ENCODE peak calls at places on chromosome 21, in nine cellular contexts. F is right lobe of liver, L is hepatocyte, G is prostate gland, C is mucosa of descending colon, I is choroid plexus epithelial cell, Y is astrocyte of the spinal cord, T is Peyer's patch, B is ovary. A is an unnamed sample.

GRCh38 chr21:28227881-28228623 is 764.6 kb downstream of the LTN1 start:
- DNase-seq in F (no peak), L (no peak), G (no peak), C (no peak), I (peak), Y (no peak), T (no peak), B (no peak), A (no peak)

GRCh38 chr21:18743523-18743922 is 339.9 kb upstream of the TMPRSS15 start:
- DNase-seq in F (no peak), L (no peak), G (no peak), C (no peak), I (peak), Y (no peak), T (no peak), B (no peak), A (no peak)

GRCh38 chr21:46605759-46606426 is 1.0 kb upstream of the S100B start:
- DNase-seq in F (peak), L (no peak), G (no peak), C (peak), I (no peak), Y (no peak), T (peak), B (no peak), A (no peak)

GRCh38 chr21:41995577-41995976 is 14.6 kb downstream of the ZBTB21 start:
- DNase-seq in F (no peak), L (no peak), G (no peak), C (no peak), I (no peak), Y (no peak), T (no peak), B (no peak), A (no peak)

GRCh38 chr21:28392436-28392835 is 600.2 kb downstream of the LTN1 start:
- DNase-seq in F (no peak), L (peak), G (no peak), C (no peak), I (no peak), Y (no peak), T (no peak), B (no peak), A (peak)

GRCh38 chr21:42781150-42781980 is 98.0 kb downstream of the WDR4 start:
- DNase-seq in F (peak), L (peak), G (peak), C (no peak), I (no peak), Y (no peak), T (no peak), B (peak), A (no peak)

GRCh38 chr21:29669416-29669815 is 270.4 kb downstream of the GRIK1 start:
- DNase-seq in F (no peak), L (no peak), G (no peak), C (no peak), I (peak), Y (no peak), T (no peak), B (no peak), A (no peak)

GRCh38 chr21:41197582-41197981 is 29.6 kb downstream of the BACE2 start:
- DNase-seq in F (no peak), L (no peak), G (no peak), C (no peak), I (no peak), Y (no peak), T (no peak), B (no peak), A (no peak)

GRCh38 chr21:29465528-29465927 is 166.8 kb downstream of the BACH1 start:
- DNase-seq in F (no peak), L (no peak), G (no peak), C (no peak), I (peak), Y (no peak), T (no peak), B (no peak), A (no peak)

GRCh38 chr21:35045539-35046222 is 3.4 kb downstream of the RUNX1 start:
- DNase-seq in F (no peak), L (no peak), G (no peak), C (no peak), I (no peak), Y (no peak), T (no peak), B (no peak), A (no peak)

DNA sequence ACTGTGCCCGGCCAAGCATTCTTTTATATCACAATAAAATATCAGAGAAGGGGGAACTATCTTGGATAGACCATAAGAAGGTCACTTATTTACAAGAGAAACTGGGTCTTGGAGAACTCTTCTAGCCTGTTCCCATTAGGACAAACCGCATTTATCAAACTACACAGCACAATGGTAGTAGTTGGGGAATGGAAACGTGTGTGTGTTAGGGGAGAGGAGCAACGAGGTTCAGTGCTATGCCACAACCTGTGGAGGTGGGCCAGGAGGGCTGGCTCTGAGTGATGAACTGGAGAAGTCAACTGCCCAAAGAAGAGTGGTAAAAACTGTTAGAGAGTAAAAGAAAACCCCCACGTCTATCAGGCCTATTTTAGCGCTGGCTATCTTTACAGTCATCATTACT is 1.6 kb downstream of the DONSON start:
- DNase-seq in F (no peak), L (no peak), G (no peak), C (no peak), I (no peak), Y (no peak), T (no peak), B (no peak), A (no peak)
- H3K4me3 ChIP-seq in F (no peak), L (no peak), G (no peak), C (no peak), I (no peak), Y (no peak), T (no peak), B (no peak), A (peak)

DNA sequence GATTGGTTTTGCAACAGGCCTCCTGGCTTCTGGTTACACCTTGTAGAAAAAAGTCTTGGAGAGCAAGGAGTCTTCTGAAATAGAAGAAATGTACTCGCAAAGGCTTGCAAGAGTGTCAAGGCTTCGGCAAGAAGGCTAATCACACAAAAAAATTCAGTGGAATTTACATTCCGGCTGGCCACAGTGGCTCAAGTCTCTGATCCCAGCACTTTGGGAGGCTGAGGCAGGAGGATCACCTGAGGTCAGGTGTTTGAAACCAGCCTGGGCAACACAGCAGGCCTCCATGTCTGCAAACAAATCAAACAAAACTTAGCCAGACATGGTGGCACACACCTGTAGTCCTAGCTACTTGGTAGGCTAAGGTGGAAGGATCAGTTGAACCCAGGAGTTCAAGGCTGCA is 7.7 kb upstream of the DOP1B start:
- DNase-seq in F (no peak), L (no peak), G (no peak), C (no peak), I (no peak), Y (no peak), T (no peak), B (no peak), A (no peak)
- TF ChIP-seq CTCF in F (no peak), L (no peak), G (no peak), C (no peak), I (no peak), Y (no peak), T (no peak), B (no peak), A (no peak)

GRCh38 chr21:38989097-38989744 is 183.5 kb downstream of the ETS2 start:
- DNase-seq in F (no peak), L (no peak), G (no peak), C (no peak), I (no peak), Y (no peak), T (no peak), B (no peak), A (no peak)
- H3K4me3 ChIP-seq in F (no peak), L (no peak), G (no peak), C (no peak), I (no peak), Y (no peak), T (no peak), B (no peak), A (peak)

DNA sequence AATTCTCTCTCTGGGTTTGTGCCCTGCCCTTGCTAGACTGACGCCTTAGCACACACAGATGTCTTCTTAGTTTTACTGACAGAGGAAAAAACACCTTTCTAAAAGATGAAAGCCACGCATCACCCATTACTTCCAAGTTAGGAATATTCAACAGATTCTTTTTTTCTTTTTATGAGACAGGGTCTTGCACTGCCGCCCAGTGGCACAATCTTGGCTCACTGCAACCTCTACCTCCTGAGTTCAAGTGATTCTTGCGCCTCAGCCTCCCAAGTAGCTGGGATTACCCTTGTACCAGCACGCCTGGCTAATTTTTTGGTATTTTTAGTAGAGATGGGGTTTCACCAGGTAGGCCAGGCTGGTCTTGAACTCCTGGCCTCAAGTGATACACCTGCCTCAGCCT is 169.2 kb downstream of the APP start:
- DNase-seq in F (no peak), L (no peak), G (no peak), C (no peak), I (no peak), Y (no peak), T (no peak), B (no peak), A (no peak)
- TF ChIP-seq CTCF in F (no peak), L (no peak), G (no peak), C (no peak), I (no peak), Y (no peak), T (no peak), B (no peak), A (no peak)

GRCh38 chr21:45088729-45089128 is 14.3 kb downstream of the ADARB1 start:
- DNase-seq in F (no peak), L (no peak), G (no peak), C (no peak), I (no peak), Y (no peak), T (no peak), B (no peak), A (no peak)

GRCh38 chr21:45089964-45090363 is 15.6 kb downstream of the ADARB1 start:
- DNase-seq in F (no peak), L (no peak), G (no peak), C (no peak), I (no peak), Y (no peak), T (no peak), B (no peak), A (no peak)

GRCh38 chr21:45086342-45086958 is 12.1 kb downstream of the ADARB1 start:
- DNase-seq in F (no peak), L (no peak), G (no peak), C (no peak), I (no peak), Y (no peak), T (no peak), B (no peak), A (peak)

GRCh38 chr21:45087022-45087823 is 12.8 kb downstream of the ADARB1 start:
- DNase-seq in F (no peak), L (no peak), G (no peak), C (no peak), I (peak), Y (peak), T (no peak), B (no peak), A (no peak)

GRCh38 chr21:45088116-45088515 is 13.7 kb downstream of the ADARB1 start:
- DNase-seq in F (no peak), L (no peak), G (no peak), C (no peak), I (no peak), Y (no peak), T (no peak), B (no peak), A (no peak)
- H3K4me3 ChIP-seq in F (no peak), L (no peak), G (no peak), C (no peak), I (no peak), Y (no peak), T (no peak), B (no peak), A (no peak)

DNA sequence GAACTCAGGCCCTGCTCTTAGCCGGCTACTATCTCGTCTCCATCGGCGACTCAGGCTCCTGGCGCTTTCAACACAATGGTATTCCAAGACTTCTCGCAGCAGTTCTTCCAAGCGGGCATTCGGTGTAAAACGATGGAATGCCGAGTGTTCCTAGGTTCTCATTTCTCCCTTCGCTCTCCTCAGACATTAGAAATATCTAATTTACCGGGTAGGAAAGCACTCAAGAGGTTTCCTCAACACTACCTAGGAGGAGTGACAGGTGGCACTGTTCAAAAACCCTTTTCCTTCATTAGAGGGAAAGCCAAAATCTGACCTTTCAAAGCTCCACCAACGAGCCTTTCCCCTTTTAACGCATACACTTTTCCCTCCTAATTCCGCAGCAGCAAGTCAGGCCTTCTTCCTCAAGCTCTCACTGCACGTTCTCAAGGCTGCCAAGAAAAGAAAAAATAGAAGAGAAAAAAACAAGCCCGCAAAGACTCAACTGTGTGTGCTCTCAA is 601 bp downstream of the UBE2G2 start:
- DNase-seq in F (no peak), L (peak), G (no peak), C (no peak), I (peak), Y (peak), T (no peak), B (no peak), A (peak)
- TF ChIP-seq CTCF in F (peak), L (peak), G (no peak), C (no peak), I (peak), Y (peak), T (peak), B (no peak), A (peak)

GRCh38 chr21:45250272-45250671 is 37.4 kb downstream of the POFUT2 start:
- DNase-seq in F (no peak), L (no peak), G (no peak), C (no peak), I (no peak), Y (no peak), T (no peak), B (no peak), A (no peak)

GRCh38 chr21:45250914-45251634 is 36.6 kb downstream of the POFUT2 start:
- DNase-seq in F (no peak), L (no peak), G (no peak), C (no peak), I (no peak), Y (no peak), T (no peak), B (no peak), A (no peak)

GRCh38 chr21:45249626-45250025 is 38.1 kb downstream of the POFUT2 start:
- DNase-seq in F (no peak), L (no peak), G (no peak), C (no peak), I (no peak), Y (no peak), T (no peak), B (no peak), A (no peak)

GRCh38 chr21:45248301-45248892 is 39.3 kb downstream of the POFUT2 start:
- DNase-seq in F (no peak), L (no peak), G (no peak), C (no peak), I (no peak), Y (no peak), T (no peak), B (no peak), A (no peak)

DNA sequence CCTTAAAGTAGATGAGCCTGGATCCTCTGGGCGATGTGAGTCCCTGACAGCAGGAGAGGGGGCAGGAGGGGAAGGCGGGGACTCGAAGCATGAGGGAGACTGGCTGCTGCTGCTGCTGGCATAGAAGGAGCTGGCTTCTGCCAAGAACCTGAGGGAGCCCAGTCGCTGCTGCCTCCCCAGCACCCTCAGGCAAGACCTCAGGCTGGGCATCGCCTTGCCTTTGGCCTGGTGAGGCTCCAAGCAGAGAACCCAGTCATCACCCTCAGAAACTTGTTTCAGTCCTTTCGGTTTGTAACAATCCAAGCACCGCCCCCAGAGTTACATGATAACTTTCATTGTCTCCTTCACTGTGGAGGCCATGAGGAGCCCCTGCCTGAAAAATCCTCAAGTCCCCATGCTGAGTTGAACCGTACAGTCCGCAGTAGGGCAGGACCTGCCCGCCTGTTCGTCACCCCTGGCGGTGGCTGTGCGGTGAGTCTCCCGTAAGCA is 38.8 kb downstream of the POFUT2 start:
- DNase-seq in F (no peak), L (no peak), G (peak), C (no peak), I (peak), Y (peak), T (no peak), B (no peak), A (no peak)
- H3K4me3 ChIP-seq in F (no peak), L (no peak), G (peak), C (no peak), I (peak), Y (peak), T (peak), B (peak), A (peak)

GRCh38 chr21:39159342-39160063 is 23.7 kb downstream of the PSMG1 start:
- DNase-seq in F (no peak), L (no peak), G (no peak), C (no peak), I (peak), Y (no peak), T (no peak), B (no peak), A (peak)

GRCh38 chr21:39164523-39164922 is 18.7 kb downstream of the PSMG1 start:
- DNase-seq in F (no peak), L (no peak), G (no peak), C (no peak), I (no peak), Y (no peak), T (no peak), B (no peak), A (no peak)

GRCh38 chr21:39156024-39156423 is 27.2 kb downstream of the PSMG1 start:
- DNase-seq in F (no peak), L (no peak), G (no peak), C (no peak), I (peak), Y (peak), T (no peak), B (no peak), A (no peak)

GRCh38 chr21:39155578-39155977 is 27.7 kb downstream of the PSMG1 start:
- DNase-seq in F (no peak), L (no peak), G (no peak), C (no peak), I (no peak), Y (no peak), T (no peak), B (no peak), A (no peak)

DNA sequence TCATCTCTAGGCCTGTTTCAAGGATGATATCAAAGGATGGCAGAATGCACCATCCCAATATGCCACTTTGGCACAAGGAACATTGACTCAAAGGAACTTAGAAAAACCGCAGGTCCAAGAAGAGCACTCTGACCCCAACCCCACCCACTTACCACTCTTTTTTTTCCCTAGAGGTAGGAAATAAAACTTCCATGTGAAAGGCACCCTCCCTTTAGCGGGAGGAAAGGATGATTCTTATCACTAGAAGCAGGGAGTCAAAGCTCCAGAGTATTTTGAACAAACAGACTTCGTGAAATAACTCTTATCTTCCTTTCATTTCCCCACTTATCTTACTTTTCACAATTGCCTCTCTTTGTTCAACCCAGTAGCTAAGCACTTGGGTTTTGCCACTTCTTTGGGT is 22.2 kb downstream of the PSMG1 start:
- DNase-seq in F (no peak), L (no peak), G (no peak), C (no peak), I (no peak), Y (no peak), T (no peak), B (no peak), A (no peak)
- TF ChIP-seq CTCF in F (no peak), L (no peak), G (no peak), C (no peak), I (no peak), Y (no peak), T (no peak), B (no peak), A (no peak)

GRCh38 chr21:45078371-45078770 is 4.0 kb downstream of the ADARB1 start:
- DNase-seq in F (no peak), L (no peak), G (no peak), C (no peak), I (no peak), Y (no peak), T (no peak), B (no peak), A (no peak)

GRCh38 chr21:45075606-45076244 is 1.3 kb downstream of the ADARB1 start:
- DNase-seq in F (no peak), L (no peak), G (no peak), C (no peak), I (peak), Y (peak), T (no peak), B (no peak), A (no peak)

GRCh38 chr21:45074048-45074817 is at the start of gene ADARB1:
- DNase-seq in F (peak), L (peak), G (peak), C (peak), I (peak), Y (peak), T (peak), B (peak), A (peak)

GRCh38 chr21:45074818-45075605 is 632 bp downstream of the ADARB1 start:
- DNase-seq in F (no peak), L (peak), G (no peak), C (no peak), I (no peak), Y (peak), T (peak), B (no peak), A (peak)

DNA sequence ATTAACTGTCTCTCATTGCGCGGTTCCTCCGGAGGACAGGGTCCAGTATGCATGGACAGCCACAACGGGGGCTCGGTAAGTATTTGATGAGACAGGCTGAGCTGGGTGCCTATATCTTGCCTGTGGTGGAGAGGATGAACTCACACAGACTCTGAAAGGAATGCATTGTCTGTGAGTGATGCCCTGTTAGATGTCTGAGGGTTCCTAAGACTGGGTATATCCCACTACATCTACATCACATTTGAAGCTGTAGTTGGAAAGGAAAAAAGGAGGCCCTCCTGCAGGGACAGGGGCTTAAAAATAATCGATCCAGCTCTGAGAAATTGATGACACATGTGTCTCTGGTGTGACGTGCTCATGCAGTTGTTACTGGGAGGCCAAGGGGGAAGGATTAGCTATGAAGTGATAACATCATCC is 1.9 kb downstream of the ADARB1 start:
- DNase-seq in F (no peak), L (no peak), G (no peak), C (no peak), I (peak), Y (peak), T (no peak), B (no peak), A (no peak)
- H3K4me3 ChIP-seq in F (no peak), L (no peak), G (no peak), C (no peak), I (peak), Y (no peak), T (no peak), B (no peak), A (no peak)

A was measured in foreskin fibroblast.